ENCODE peak calls at places on chromosome 16, in eight cellular contexts. One of them, this sample, is unnamed.

GRCh38 chr16:177394-177822 is 928 bp downstream of the HBA1 start:
- DNase-seq in neural crest cell: no peak
- DNase-seq in HT1080: no peak
- DNase-seq in NCI-H1092 treated with DMSO at 0.1 percent for 48 hours: peak; percentile 95
- DNase-seq in PC-9: no peak
- DNase-seq in RPMI8226: no peak
- DNase-seq in stimulated activated CD4-positive, alpha-beta T cell treated with anti-CD3 and anti-CD28 coated beads, Interleukin-15, amount 100 ng/mL, for 1 hour: no peak
- DNase-seq in bronchial epithelial cell: no peak
- DNase-seq in this sample: no peak

GRCh38 chr16:24906199-24906808 is 60.5 kb downstream of the SLC5A11 start:
- DNase-seq in RPMI8226: no peak
- DNase-seq in PC-9: peak; percentile 6
- DNase-seq in neural crest cell: no peak
- DNase-seq in HT1080: no peak
- DNase-seq in bronchial epithelial cell: peak; percentile 8
- DNase-seq in NCI-H1092 treated with DMSO at 0.1 percent for 48 hours: no peak
- DNase-seq in stimulated activated CD4-positive, alpha-beta T cell treated with anti-CD3 and anti-CD28 coated beads, Interleukin-15, amount 100 ng/mL, for 1 hour: no peak
- DNase-seq in this sample: no peak

GRCh38 chr16:51657844-51658243 is 506.8 kb upstream of the SALL1 start:
- DNase-seq in PC-9: no peak
- DNase-seq in RPMI8226: no peak
- DNase-seq in bronchial epithelial cell: no peak
- DNase-seq in neural crest cell: no peak
- DNase-seq in NCI-H1092 treated with DMSO at 0.1 percent for 48 hours: peak; percentile 68
- DNase-seq in stimulated activated CD4-positive, alpha-beta T cell treated with anti-CD3 and anti-CD28 coated beads, Interleukin-15, amount 100 ng/mL, for 1 hour: no peak
- DNase-seq in HT1080: no peak
- DNase-seq in this sample: no peak

GRCh38 chr16:85420501-85421337 is 192.4 kb upstream of the GSE1 start:
- DNase-seq in bronchial epithelial cell: no peak
- DNase-seq in neural crest cell: peak; percentile 72
- DNase-seq in stimulated activated CD4-positive, alpha-beta T cell treated with anti-CD3 and anti-CD28 coated beads, Interleukin-15, amount 100 ng/mL, for 1 hour: peak; percentile 61
- DNase-seq in RPMI8226: peak; percentile 77
- DNase-seq in NCI-H1092 treated with DMSO at 0.1 percent for 48 hours: no peak
- DNase-seq in HT1080: peak; percentile 48
- DNase-seq in PC-9: peak; percentile 75
- DNase-seq in this sample: peak; percentile 89

GRCh38 chr16:57534881-57535658 is 1.3 kb downstream of the CCDC102A start:
- DNase-seq in stimulated activated CD4-positive, alpha-beta T cell treated with anti-CD3 and anti-CD28 coated beads, Interleukin-15, amount 100 ng/mL, for 1 hour: no peak
- DNase-seq in neural crest cell: no peak
- DNase-seq in NCI-H1092 treated with DMSO at 0.1 percent for 48 hours: no peak
- DNase-seq in bronchial epithelial cell: no peak
- DNase-seq in RPMI8226: no peak
- DNase-seq in PC-9: no peak
- DNase-seq in HT1080: no peak
- DNase-seq in this sample: no peak

GRCh38 chr16:27317320-27317719 is 3.5 kb downstream of the IL4R start:
- DNase-seq in PC-9: no peak
- DNase-seq in HT1080: no peak
- DNase-seq in stimulated activated CD4-positive, alpha-beta T cell treated with anti-CD3 and anti-CD28 coated beads, Interleukin-15, amount 100 ng/mL, for 1 hour: no peak
- DNase-seq in bronchial epithelial cell: peak; percentile 93
- DNase-seq in neural crest cell: no peak
- DNase-seq in NCI-H1092 treated with DMSO at 0.1 percent for 48 hours: no peak
- DNase-seq in RPMI8226: no peak
- DNase-seq in this sample: no peak

GRCh38 chr16:50121721-50122445 is 31.2 kb upstream of the TENT4B start:
- DNase-seq in bronchial epithelial cell: no peak
- DNase-seq in HT1080: no peak
- DNase-seq in PC-9: no peak
- DNase-seq in RPMI8226: peak; percentile 98
- DNase-seq in NCI-H1092 treated with DMSO at 0.1 percent for 48 hours: peak; percentile 4
- DNase-seq in neural crest cell: no peak
- DNase-seq in stimulated activated CD4-positive, alpha-beta T cell treated with anti-CD3 and anti-CD28 coated beads, Interleukin-15, amount 100 ng/mL, for 1 hour: no peak
- DNase-seq in this sample: no peak

GRCh38 chr16:81586421-81586820 is 141.8 kb downstream of the CMIP start:
- DNase-seq in PC-9: no peak
- DNase-seq in stimulated activated CD4-positive, alpha-beta T cell treated with anti-CD3 and anti-CD28 coated beads, Interleukin-15, amount 100 ng/mL, for 1 hour: no peak
- DNase-seq in NCI-H1092 treated with DMSO at 0.1 percent for 48 hours: no peak
- DNase-seq in neural crest cell: no peak
- DNase-seq in RPMI8226: no peak
- DNase-seq in HT1080: peak; percentile 51
- DNase-seq in bronchial epithelial cell: no peak
- DNase-seq in this sample: no peak